ENCODE peak calls at places on chromosome 1, in eight cellular contexts. F is psoas muscle, R is right cardiac atrium, G is SJSA1, S is cardiac muscle cell, K is mesendoderm, W is AG04450, Q is upper lobe of right lung. X is an unnamed sample. For H3K27me3, the result is how much of the 10 kb centered on the place peaks cover.

GRCh38 chr1:2341706-2342383 is 49.5 kb downstream of the MORN1 start:
- DNase-seq in Q (no peak), K (no peak), G (no peak), R (peak), F (peak), W (no peak), S (no peak), X (no peak)

GRCh38 chr1:156857532-156857931 is 1.4 kb downstream of the INSRR start:
- DNase-seq in Q (no peak), G (no peak), F (no peak), S (no peak), K (no peak), W (no peak), R (no peak), X (no peak)

GRCh38 chr1:64062941-64063581 is 140.4 kb upstream of the UBE2U start:
- DNase-seq in R (no peak), G (no peak), W (no peak), F (no peak), S (no peak), Q (no peak), K (no peak), X (no peak)

GRCh38 chr1:200294241-200294640 is 115.6 kb downstream of the ZNF281 start:
- DNase-seq in W (no peak), Q (no peak), F (no peak), S (no peak), K (no peak), G (no peak), R (no peak), X (no peak)

GRCh38 chr1:231666957-231667601 is 40.5 kb downstream of the DISC1 start:
- DNase-seq in Q (no peak), S (peak), F (no peak), K (no peak), G (no peak), W (no peak), R (no peak), X (no peak)

GRCh38 chr1:8318436-8318835 is 522 bp downstream of the SLC45A1 start:
- DNase-seq in W (no peak), F (no peak), Q (no peak), G (no peak), S (no peak), K (no peak), R (no peak), X (no peak)

GRCh38 chr1:220528679-220529529 is 968 bp downstream of the MARK1 start:
- DNase-seq in G (no peak), F (no peak), S (peak), W (no peak), Q (no peak), K (peak), R (peak), X (peak)

GRCh38 chr1:36321119-36321951 is 2.1 kb downstream of the EVA1B start:
- DNase-seq in S (peak), W (peak), K (peak), G (peak), F (peak), R (peak), Q (peak), X (no peak)

GRCh38 chr1:19514391-19514831 is 29.1 kb upstream of the CAPZB start:
- DNase-seq in G (no peak), R (peak), K (no peak), S (no peak), F (peak), Q (no peak), W (peak), X (no peak)

GRCh38 chr1:173505401-173505800 is 28.3 kb downstream of the PRDX6 start:
- DNase-seq in F (no peak), G (no peak), K (no peak), W (no peak), S (no peak), R (no peak), Q (no peak), X (no peak)

GRCh38 chr1:81654147-81654546 is 146.6 kb upstream of the ADGRL2 start:
- DNase-seq in W (no peak), Q (no peak), S (no peak), K (peak), G (no peak), R (no peak), F (no peak), X (no peak)

GRCh38 chr1:227315500-227316346 is 2.6 kb downstream of the CDC42BPA start:
- DNase-seq in Q (no peak), W (no peak), K (peak), G (no peak), R (no peak), S (peak), F (peak), X (peak)

GRCh38 chr1:157595356-157595755 is 2.5 kb downstream of the FCRL4 start:
- DNase-seq in R (no peak), W (no peak), F (no peak), K (no peak), G (no peak), Q (no peak), S (no peak), X (no peak)

GRCh38 chr1:238628130-238628529 is 737.4 kb upstream of the ZP4 start:
- DNase-seq in S (no peak), F (no peak), W (no peak), Q (no peak), R (no peak), K (no peak), G (no peak), X (no peak)

GRCh38 chr1:187961895-187962294 is 1133.1 kb downstream of the PLA2G4A start:
- DNase-seq in F (no peak), G (no peak), S (no peak), W (no peak), R (no peak), K (peak), Q (no peak), X (no peak)

GRCh38 chr1:144551543-144552424 is 40.9 kb upstream of the PPIAL4F start:
- DNase-seq in G (peak), Q (peak), R (peak), K (peak), S (peak), W (peak), F (peak), X (peak)

GRCh38 chr1:81052162-81052561 is 748.6 kb upstream of the ADGRL2 start:
- DNase-seq in Q (no peak), R (no peak), G (no peak), F (no peak), W (no peak), K (no peak), S (no peak), X (no peak)

GRCh38 chr1:160129966-160130365 is 14.4 kb downstream of the ATP1A2 start:
- DNase-seq in W (no peak), F (no peak), R (no peak), Q (peak), K (no peak), G (no peak), S (no peak), X (no peak)

GRCh38 chr1:25474439-25475047 is 43.8 kb downstream of the MACO1 start:
- DNase-seq in F (no peak), G (no peak), K (no peak), W (no peak), S (peak), Q (no peak), R (no peak), X (no peak)

GRCh38 chr1:215081566-215082531 is 688 bp upstream of the KCNK2 start:
- DNase-seq in G (no peak), S (no peak), W (no peak), K (peak), R (no peak), Q (no peak), F (peak), X (no peak)

DNA sequence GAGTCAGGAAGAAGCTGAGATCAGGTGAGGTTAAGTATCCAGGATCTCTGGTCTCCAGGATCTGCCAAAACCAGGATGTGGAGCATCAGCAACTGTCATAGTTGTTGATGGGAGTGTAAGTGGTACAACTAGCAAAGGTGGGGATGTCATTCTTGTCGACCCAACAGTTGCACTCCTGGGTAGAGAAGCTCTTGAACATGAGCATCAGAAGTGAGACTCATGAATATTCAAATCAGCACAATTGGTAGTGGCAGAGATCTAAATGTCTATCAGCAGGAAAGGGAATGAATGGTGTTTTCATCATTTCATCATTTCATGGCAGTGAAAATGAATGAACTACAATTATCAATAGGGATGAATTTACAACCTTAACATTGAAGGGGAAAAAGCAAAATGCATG is 4.2 kb upstream of the LAD1 start:
- DNase-seq in F (no peak), S (no peak), R (no peak), G (no peak), K (no peak), Q (no peak), W (no peak), X (no peak)
- H3K27me3 ChIP-seq in F (under half), S (under half), R (under half), G (under half), K (under half), Q (under half), W (half or more), X (under half)

GRCh38 chr1:230641346-230641745 is 935 bp upstream of the COG2 start:
- DNase-seq in G (no peak), Q (no peak), F (no peak), S (no peak), W (no peak), K (no peak), R (no peak), X (no peak)

GRCh38 chr1:230639714-230640209 is 2.5 kb upstream of the COG2 start:
- DNase-seq in S (no peak), Q (no peak), K (no peak), F (no peak), G (no peak), W (no peak), R (no peak), X (no peak)

GRCh38 chr1:230643887-230644286 is 1.6 kb downstream of the COG2 start:
- DNase-seq in K (no peak), G (no peak), W (peak), F (no peak), R (no peak), Q (no peak), S (no peak), X (no peak)

GRCh38 chr1:230642263-230642959 is at the start of gene COG2:
- DNase-seq in Q (peak), S (peak), G (peak), F (peak), W (peak), R (peak), K (peak), X (peak)

DNA sequence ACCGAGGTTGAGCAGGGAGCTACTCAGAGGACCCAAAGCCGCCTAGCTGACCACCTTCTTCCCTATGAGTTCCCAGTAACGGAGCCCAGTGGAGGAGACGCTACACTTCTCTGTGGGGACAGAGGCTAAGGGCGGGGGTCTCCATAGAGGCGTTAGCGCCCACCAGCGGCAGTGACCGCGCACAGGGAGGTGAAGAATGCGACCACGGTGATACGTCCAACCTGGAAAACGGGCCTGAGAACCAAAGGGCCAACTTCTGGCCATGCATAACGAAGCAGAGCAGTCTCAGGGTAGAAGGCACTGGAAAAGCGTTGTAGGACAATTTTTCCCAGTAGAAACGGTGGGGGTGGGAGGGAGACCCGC is 400 bp upstream of the COG2 start:
- DNase-seq in Q (no peak), W (no peak), F (no peak), S (no peak), G (no peak), K (no peak), R (no peak), X (no peak)
- H3K4me3 ChIP-seq in Q (peak), W (peak), F (peak), S (peak), G (peak), K (peak), R (no peak), X (peak)

GRCh38 chr1:22569269-22569668 is 6.0 kb downstream of the EPHA8 start:
- DNase-seq in Q (no peak), F (no peak), R (no peak), G (no peak), S (no peak), K (no peak), W (no peak), X (no peak)
- H3K27me3 ChIP-seq in Q (under half), F (half or more), R (under half), G (under half), S (under half), K (under half), W (half or more), X (under half)

DNA sequence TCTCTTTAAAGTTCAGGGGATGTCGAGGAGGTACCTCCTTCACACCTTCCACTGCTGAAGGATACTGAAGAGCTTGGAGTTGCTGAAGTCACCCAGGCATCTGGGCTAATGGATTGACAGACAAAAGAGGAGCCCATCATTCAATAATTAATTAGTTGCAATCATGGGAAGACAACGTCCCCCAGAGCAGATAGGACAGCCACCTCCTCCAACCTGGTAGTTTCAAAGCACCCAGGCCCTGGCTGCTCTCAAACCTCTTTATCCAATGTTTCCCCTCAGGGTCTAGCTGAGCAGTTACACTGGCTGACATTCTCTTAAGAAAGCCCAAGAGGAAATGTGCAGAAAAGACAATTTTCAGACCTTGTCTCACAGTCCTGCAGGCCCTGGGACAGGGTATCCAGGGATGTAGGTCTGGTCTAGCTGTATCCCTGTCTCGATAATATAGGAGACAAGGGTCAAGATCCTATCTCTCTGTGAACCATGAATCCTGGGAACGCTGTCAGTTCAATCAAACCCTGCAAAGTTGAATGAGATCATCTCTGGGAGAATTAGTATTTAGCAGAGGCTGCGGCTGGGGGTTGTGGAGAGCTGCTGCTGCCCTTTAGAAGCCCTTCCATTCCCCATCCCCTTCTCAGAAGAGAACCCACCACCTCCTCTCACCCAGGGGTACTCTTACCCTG is 1.0 kb downstream of the TSPAN2 start:
- DNase-seq in R (no peak), W (no peak), F (no peak), Q (no peak), G (no peak), S (no peak), K (peak), X (no peak)
- H3K4me3 ChIP-seq in R (no peak), W (no peak), F (peak), Q (peak), G (no peak), S (peak), K (no peak), X (no peak)

GRCh38 chr1:233600488-233600887 is 13.4 kb upstream of the KCNK1 start:
- DNase-seq in S (no peak), Q (no peak), K (no peak), R (no peak), G (no peak), W (no peak), F (no peak), X (no peak)
- H3K27me3 ChIP-seq in S (under half), Q (under half), K (under half), R (under half), G (under half), W (under half), F (under half), X (under half)

GRCh38 chr1:153882296-153882912 is 40.4 kb downstream of the GATAD2B start:
- DNase-seq in R (no peak), F (no peak), W (no peak), K (no peak), S (no peak), G (no peak), Q (no peak), X (no peak)
- H3K4me3 ChIP-seq in R (no peak), F (no peak), W (no peak), K (no peak), S (no peak), G (no peak), Q (no peak), X (no peak)

DNA sequence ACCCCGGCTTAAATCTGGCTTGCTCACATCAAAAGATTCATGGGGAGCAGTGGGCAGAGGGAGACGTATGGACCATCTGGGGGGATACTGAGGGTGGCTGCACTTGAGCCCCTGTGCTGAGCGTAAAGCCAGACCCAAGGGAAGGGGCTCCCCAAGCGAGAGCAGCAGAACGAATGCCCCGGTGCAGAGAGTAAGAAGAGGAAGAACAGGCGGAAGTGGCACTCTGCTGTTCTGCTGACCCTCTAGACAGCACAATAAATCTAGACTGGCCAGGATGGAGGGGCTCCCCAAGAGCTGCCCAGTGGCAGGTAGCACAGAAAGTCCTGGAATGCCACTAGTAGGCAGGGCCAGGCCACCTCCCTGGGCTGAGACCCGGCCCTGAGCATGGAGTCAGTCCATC is 80.0 kb downstream of the CASZ1 start:
- DNase-seq in W (no peak), F (no peak), G (no peak), Q (no peak), S (no peak), R (peak), K (no peak), X (no peak)
- H3K27me3 ChIP-seq in W (half or more), F (under half), G (half or more), Q (under half), S (under half), R (under half), K (under half), X (under half)

GRCh38 chr1:241849345-241849695 is 1.3 kb downstream of the EXO1 start:
- DNase-seq in F (no peak), G (no peak), R (no peak), K (peak), S (no peak), Q (no peak), W (no peak), X (no peak)
- H3K4me3 ChIP-seq in F (no peak), G (peak), R (no peak), K (no peak), S (peak), Q (no peak), W (peak), X (peak)

GRCh38 chr1:43559714-43560113 is 29.0 kb downstream of the PTPRF start:
- DNase-seq in S (no peak), G (no peak), F (no peak), K (no peak), W (no peak), Q (no peak), R (no peak), X (no peak)

GRCh38 chr1:43558346-43558841 is 27.7 kb downstream of the PTPRF start:
- DNase-seq in S (peak), R (peak), K (peak), W (no peak), F (no peak), G (no peak), Q (peak), X (no peak)

GRCh38 chr1:43556772-43557171 is 26.1 kb downstream of the PTPRF start:
- DNase-seq in F (no peak), S (no peak), G (no peak), K (no peak), W (no peak), R (no peak), Q (no peak), X (no peak)

GRCh38 chr1:43560286-43560685 is 29.6 kb downstream of the PTPRF start:
- DNase-seq in S (no peak), Q (no peak), F (no peak), R (no peak), K (no peak), W (no peak), G (no peak), X (no peak)

DNA sequence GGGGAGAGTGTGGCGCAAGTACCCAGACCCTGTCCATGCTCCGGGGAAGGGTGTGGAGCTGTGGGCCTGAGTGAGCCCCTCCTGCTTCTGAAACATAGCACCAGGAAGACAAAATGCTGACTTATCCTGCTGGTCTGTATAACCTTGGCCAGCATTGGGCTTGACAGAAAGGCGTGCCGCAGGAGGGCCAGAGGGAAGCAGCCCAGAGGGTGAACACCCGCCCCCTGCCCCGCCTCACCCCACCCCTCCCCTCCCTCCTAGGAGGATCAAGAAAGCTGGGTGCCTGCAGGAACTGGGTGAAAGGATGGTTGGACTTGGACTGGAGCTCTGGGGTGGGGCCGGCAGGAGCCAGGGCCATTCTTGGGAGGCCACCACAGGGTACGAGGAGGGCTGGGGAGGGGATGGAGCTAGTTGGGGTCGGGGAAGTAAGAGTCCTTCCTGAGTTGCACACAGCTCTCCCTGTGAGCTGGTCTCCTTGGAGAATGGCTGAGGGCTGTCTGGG is 27.1 kb downstream of the PTPRF start:
- DNase-seq in W (no peak), F (no peak), G (no peak), Q (peak), K (peak), R (no peak), S (no peak), X (peak)
- H3K27me3 ChIP-seq in W (under half), F (under half), G (under half), Q (under half), K (under half), R (under half), S (under half), X (under half)

X was measured in MG63.